ENCODE peak calls at places on chromosomes 7 and 10, in five cellular contexts. B is stimulated activated naive B cell treated with anti-CD40 and anti-IgM and Interleukin-4, amounts not matched to agents 10 μg/mL and 1 μg/mL and 100 μg/mL, for 72 hours; V is activated naive CD8-positive, alpha-beta T cell treated with anti-CD3 and anti-CD28 coated beads, Interleukin-2, amount 50 U/mL, for 16 hours; I is ACHN; S is stimulated activated CD8-positive, alpha-beta memory T cell treated with anti-CD3 and anti-CD28 coated beads, Interleukin-12 subunit alpha, Interleukin-12 subunit beta, amount 100 ng/mL, for 4 hours. L is an unnamed sample.

GRCh38 chr7:45993621-45994020 is 72.5 kb upstream of the IGFBP3 start:
- DNase-seq in B (no peak), V (no peak), I (no peak), S (no peak), L (no peak)

GRCh38 chr10:20768849-20769248 is 128.3 kb downstream of the NEBL start:
- DNase-seq in B (no peak), V (no peak), I (peak), S (no peak), L (no peak)

GRCh38 chr7:151724920-151725584 is 151.9 kb downstream of the PRKAG2 start:
- DNase-seq in B (peak), V (no peak), I (no peak), S (no peak), L (no peak)

GRCh38 chr7:36216063-36216684 is 63.1 kb downstream of the EEPD1 start:
- DNase-seq in B (no peak), V (no peak), I (no peak), S (no peak), L (no peak)

GRCh38 chr7:13217762-13218161 is 530.3 kb downstream of the ARL4A start:
- DNase-seq in B (no peak), V (no peak), I (no peak), S (no peak), L (no peak)

GRCh38 chr7:108190891-108191290 is 60.7 kb upstream of the LAMB4 start:
- DNase-seq in B (no peak), V (no peak), I (no peak), S (no peak), L (no peak)

GRCh38 chr7:32381024-32381601 is 109.1 kb downstream of the LSM5 start:
- DNase-seq in B (no peak), V (no peak), I (no peak), S (no peak), L (no peak)

GRCh38 chr10:129888784-129889616 is 75.1 kb downstream of the EBF3 start:
- DNase-seq in B (peak), V (no peak), I (peak), S (no peak), L (no peak)

GRCh38 chr10:113680172-113681111 is 730 bp downstream of the CASP7 start:
- DNase-seq in B (peak), V (no peak), I (peak), S (peak), L (peak)

GRCh38 chr7:157464111-157464970 is 127.5 kb downstream of the DNAJB6 start:
- DNase-seq in B (no peak), V (no peak), I (no peak), S (no peak), L (no peak)

GRCh38 chr7:124497209-124497608 is 268.4 kb downstream of the GPR37 start:
- DNase-seq in B (no peak), V (no peak), I (no peak), S (no peak), L (no peak)

GRCh38 chr10:4848341-4849041 is 22.5 kb downstream of the AKR1E2 start:
- DNase-seq in B (no peak), V (no peak), I (no peak), S (no peak), L (no peak)

GRCh38 chr7:78620931-78621330 is 822.4 kb downstream of the PHTF2 start:
- DNase-seq in B (no peak), V (no peak), I (peak), S (no peak), L (no peak)

GRCh38 chr10:103982639-103983038 is 15.7 kb downstream of the SLK start:
- DNase-seq in B (no peak), V (no peak), I (peak), S (no peak), L (no peak)

GRCh38 chr7:138663741-138664710 is 37.1 kb downstream of the SVOPL start:
- DNase-seq in B (no peak), V (no peak), I (peak), S (no peak), L (no peak)

GRCh38 chr7:4706384-4707032 is 24.4 kb downstream of the FOXK1 start:
- DNase-seq in B (no peak), V (no peak), I (no peak), S (no peak), L (no peak)

GRCh38 chr10:42783181-42783549 is 570 bp downstream of the BMS1 start:
- DNase-seq in B (no peak), V (no peak), I (peak), S (no peak), L (no peak)

GRCh38 chr7:150927954-150928340 is 50.2 kb downstream of the KCNH2 start:
- DNase-seq in B (no peak), V (no peak), I (no peak), S (no peak), L (no peak)

GRCh38 chr7:135204271-135204872 is 7.0 kb downstream of the WDR91 start:
- DNase-seq in B (no peak), V (no peak), I (peak), S (no peak), L (no peak)

GRCh38 chr7:111083423-111083822 is 7.5 kb upstream of the LRRN3 start:
- DNase-seq in B (peak), V (no peak), I (no peak), S (no peak), L (no peak)

GRCh38 chr7:150317748-150318444 is 5.3 kb upstream of the LRRC61 start:
- DNase-seq in B (no peak), V (no peak), I (peak), S (no peak), L (no peak)

GRCh38 chr10:79382491-79382941 is 35.2 kb downstream of the PPIF start:
- DNase-seq in B (no peak), V (no peak), I (no peak), S (no peak), L (peak)

GRCh38 chr10:29203432-29203831 is 85.4 kb upstream of the LYZL1 start:
- DNase-seq in B (no peak), V (no peak), I (no peak), S (no peak), L (no peak)

GRCh38 chr7:101232141-101232821 is 5.3 kb downstream of the CLDN15 start:
- DNase-seq in B (no peak), V (no peak), I (peak), S (no peak), L (no peak)

GRCh38 chr10:124653811-124654651 is 90.1 kb downstream of the FAM53B start:
- DNase-seq in B (no peak), V (no peak), I (no peak), S (no peak), L (no peak)

GRCh38 chr10:3526721-3527120 is 258.3 kb downstream of the KLF6 start:
- DNase-seq in B (no peak), V (no peak), I (no peak), S (no peak), L (no peak)

GRCh38 chr7:55314967-55315366 is 50.2 kb upstream of the LANCL2 start:
- DNase-seq in B (no peak), V (no peak), I (no peak), S (no peak), L (no peak)

GRCh38 chr10:69958232-69958902 is 94.3 kb upstream of the MACROH2A2 start:
- DNase-seq in B (peak), V (no peak), I (peak), S (no peak), L (no peak)

L was measured in sigmoid colon.